ENCODE peak calls at places on chromosome 10, in eight cellular contexts. X is tibial artery, E is WERI-Rb-1, I is HCT116, Q is IMR-90, T is neural progenitor cell, V is AG04450, L is fibroblast of mammary gland. Y is an unnamed sample.

GRCh38 chr10:99370993-99371392 is 41.8 kb downstream of the CNNM1 start:
- DNase-seq in X (no peak), E (peak), I (peak), Q (peak), T (peak), V (no peak), L (peak), Y (peak)

GRCh38 chr10:6365384-6365783 is 162.7 kb downstream of the PFKFB3 start:
- DNase-seq in X (no peak), E (no peak), I (no peak), Q (no peak), T (peak), V (no peak), L (no peak), Y (no peak)

GRCh38 chr10:7260912-7261700 is 149.7 kb downstream of the SFMBT2 start:
- DNase-seq in X (no peak), E (no peak), I (no peak), Q (peak), T (no peak), V (no peak), L (peak), Y (no peak)

GRCh38 chr10:113557389-113558321 is 4.8 kb downstream of the HABP2 start:
- DNase-seq in X (no peak), E (peak), I (no peak), Q (no peak), T (peak), V (no peak), L (no peak), Y (no peak)

GRCh38 chr10:90432891-90433290 is 424.9 kb downstream of the HTR7 start:
- DNase-seq in X (no peak), E (peak), I (no peak), Q (no peak), T (no peak), V (no peak), L (no peak), Y (no peak)

GRCh38 chr10:45239642-45240041 is 75.8 kb downstream of the OR13A1 start:
- DNase-seq in X (no peak), E (no peak), I (no peak), Q (peak), T (no peak), V (no peak), L (no peak), Y (peak)

GRCh38 chr10:74424565-74424964 is 273.5 kb downstream of the ADK start:
- DNase-seq in X (no peak), E (no peak), I (no peak), Q (no peak), T (no peak), V (no peak), L (no peak), Y (no peak)

GRCh38 chr10:89391882-89392756 is at the start of gene IFIT1:
- DNase-seq in X (peak), E (no peak), I (peak), Q (peak), T (peak), V (peak), L (peak), Y (peak)

GRCh38 chr10:105974803-105975456 is 1189.6 kb downstream of the SORCS1 start:
- DNase-seq in X (no peak), E (peak), I (no peak), Q (peak), T (peak), V (no peak), L (peak), Y (peak)

GRCh38 chr10:121942749-121943148 is 14.9 kb upstream of the ATE1 start:
- DNase-seq in X (peak), E (no peak), I (no peak), Q (peak), T (no peak), V (peak), L (peak), Y (peak)

GRCh38 chr10:6195376-6195775 is 7.4 kb upstream of the PFKFB3 start:
- DNase-seq in X (peak), E (no peak), I (no peak), Q (peak), T (no peak), V (no peak), L (peak), Y (peak)

GRCh38 chr10:18501198-18501597 is 150.2 kb downstream of the NSUN6 start:
- DNase-seq in X (no peak), E (no peak), I (no peak), Q (peak), T (no peak), V (no peak), L (peak), Y (peak)

GRCh38 chr10:112985701-112986510 is 35.9 kb downstream of the TCF7L2 start:
- DNase-seq in X (no peak), E (no peak), I (no peak), Q (peak), T (no peak), V (peak), L (peak), Y (peak)

GRCh38 chr10:46220872-46221538 is 65.8 kb upstream of the ANTXRL start:
- DNase-seq in X (no peak), E (no peak), I (no peak), Q (no peak), T (no peak), V (no peak), L (no peak), Y (no peak)

GRCh38 chr10:117096559-117097201 is 41.4 kb downstream of the VAX1 start:
- DNase-seq in X (no peak), E (peak), I (no peak), Q (no peak), T (peak), V (no peak), L (no peak), Y (no peak)

GRCh38 chr10:99619851-99620712 is at the start of gene SLC25A28:
- DNase-seq in X (peak), E (peak), I (peak), Q (peak), T (peak), V (peak), L (peak), Y (peak)

GRCh38 chr10:8393531-8393930 is 339.0 kb downstream of the GATA3 start:
- DNase-seq in X (no peak), E (no peak), I (no peak), Q (no peak), T (no peak), V (no peak), L (no peak), Y (no peak)

GRCh38 chr10:123150986-123151738 is 3.0 kb upstream of the BUB3 start:
- DNase-seq in X (no peak), E (peak), I (no peak), Q (peak), T (peak), V (no peak), L (no peak), Y (peak)
- H3K4me3 ChIP-seq in X (no peak), E (peak), I (no peak), Q (no peak), T (peak), V (peak), L (no peak), Y (peak)

GRCh38 chr10:34959321-34959720 is 130.8 kb downstream of the CUL2 start:
- DNase-seq in X (no peak), E (peak), I (no peak), Q (no peak), T (peak), V (no peak), L (no peak), Y (no peak)

GRCh38 chr10:34959786-34960185 is 130.4 kb downstream of the CUL2 start:
- DNase-seq in X (no peak), E (no peak), I (no peak), Q (no peak), T (no peak), V (no peak), L (no peak), Y (no peak)

GRCh38 chr10:34962866-34963265 is 127.3 kb downstream of the CUL2 start:
- DNase-seq in X (no peak), E (no peak), I (no peak), Q (no peak), T (no peak), V (no peak), L (no peak), Y (peak)

GRCh38 chr10:34964166-34964800 is 125.9 kb downstream of the CUL2 start:
- DNase-seq in X (no peak), E (no peak), I (no peak), Q (no peak), T (no peak), V (no peak), L (no peak), Y (no peak)

DNA sequence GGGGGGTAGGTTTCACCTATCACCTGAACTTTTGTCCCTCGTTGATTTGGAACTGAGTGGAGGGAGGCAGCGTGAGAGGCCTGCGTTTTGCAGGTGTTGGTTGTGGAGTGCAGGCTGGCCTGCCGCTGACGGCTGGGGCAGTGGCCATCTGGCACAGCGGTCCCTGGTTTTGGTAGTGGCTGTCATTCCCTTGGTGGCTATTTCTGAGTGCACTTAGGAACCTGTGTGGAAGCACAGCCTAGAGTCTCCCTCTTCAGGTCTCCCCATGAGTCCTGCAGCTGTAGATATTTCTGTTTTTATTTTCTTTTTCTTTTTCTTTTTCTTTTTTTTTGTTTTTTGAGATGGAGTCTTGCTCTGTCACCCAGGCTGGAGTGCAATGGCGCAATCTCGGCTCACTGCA is 129.2 kb downstream of the CUL2 start:
- DNase-seq in X (no peak), E (peak), I (no peak), Q (peak), T (no peak), V (no peak), L (peak), Y (peak)
- TF ChIP-seq CTCF in X (no peak), E (peak), I (peak), Q (peak), T (peak), V (peak), L (peak), Y (peak)

GRCh38 chr10:36496728-36497127 is 628.7 kb upstream of the ANKRD30A start:
- DNase-seq in X (no peak), E (no peak), I (no peak), Q (no peak), T (no peak), V (no peak), L (no peak), Y (no peak)

GRCh38 chr10:36504752-36505151 is 620.6 kb upstream of the ANKRD30A start:
- DNase-seq in X (no peak), E (no peak), I (no peak), Q (no peak), T (no peak), V (no peak), L (peak), Y (no peak)

GRCh38 chr10:36494386-36494785 is 631.0 kb upstream of the ANKRD30A start:
- DNase-seq in X (peak), E (no peak), I (no peak), Q (peak), T (no peak), V (no peak), L (peak), Y (peak)

GRCh38 chr10:36499696-36500095 is 625.7 kb upstream of the ANKRD30A start:
- DNase-seq in X (no peak), E (no peak), I (no peak), Q (peak), T (no peak), V (no peak), L (peak), Y (peak)
- H3K4me3 ChIP-seq in X (no peak), E (no peak), I (no peak), Q (no peak), T (no peak), V (no peak), L (no peak), Y (no peak)

GRCh38 chr10:3467052-3467906 is 294.7 kb upstream of the PITRM1 start:
- DNase-seq in X (peak), E (no peak), I (peak), Q (peak), T (peak), V (peak), L (peak), Y (peak)
- TF ChIP-seq CTCF in X (peak), E (no peak), I (peak), Q (peak), T (peak), V (no peak), L (peak), Y (peak)

DNA sequence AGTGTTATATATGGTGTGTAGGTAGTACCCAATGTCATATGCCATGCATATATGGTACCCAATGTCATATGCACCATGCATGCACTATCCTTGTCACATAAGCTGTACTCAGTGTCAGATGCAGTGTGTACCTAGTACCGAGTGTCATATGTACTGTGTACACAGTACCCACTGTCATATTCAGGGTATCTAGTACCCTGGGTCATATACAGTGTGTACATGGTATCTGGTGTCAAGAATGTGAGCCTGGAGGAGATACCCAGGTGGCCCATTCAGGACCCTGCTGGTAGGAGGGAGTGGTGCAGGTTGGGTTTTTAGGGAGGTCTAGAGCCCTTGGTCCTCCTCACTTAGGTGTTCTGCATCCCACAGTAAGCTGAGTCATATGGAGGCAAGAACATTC is 1.8 kb downstream of the ZMYND11 start:
- DNase-seq in X (no peak), E (peak), I (peak), Q (peak), T (peak), V (no peak), L (peak), Y (no peak)
- H3K4me3 ChIP-seq in X (peak), E (no peak), I (peak), Q (no peak), T (peak), V (peak), L (no peak), Y (peak)

DNA sequence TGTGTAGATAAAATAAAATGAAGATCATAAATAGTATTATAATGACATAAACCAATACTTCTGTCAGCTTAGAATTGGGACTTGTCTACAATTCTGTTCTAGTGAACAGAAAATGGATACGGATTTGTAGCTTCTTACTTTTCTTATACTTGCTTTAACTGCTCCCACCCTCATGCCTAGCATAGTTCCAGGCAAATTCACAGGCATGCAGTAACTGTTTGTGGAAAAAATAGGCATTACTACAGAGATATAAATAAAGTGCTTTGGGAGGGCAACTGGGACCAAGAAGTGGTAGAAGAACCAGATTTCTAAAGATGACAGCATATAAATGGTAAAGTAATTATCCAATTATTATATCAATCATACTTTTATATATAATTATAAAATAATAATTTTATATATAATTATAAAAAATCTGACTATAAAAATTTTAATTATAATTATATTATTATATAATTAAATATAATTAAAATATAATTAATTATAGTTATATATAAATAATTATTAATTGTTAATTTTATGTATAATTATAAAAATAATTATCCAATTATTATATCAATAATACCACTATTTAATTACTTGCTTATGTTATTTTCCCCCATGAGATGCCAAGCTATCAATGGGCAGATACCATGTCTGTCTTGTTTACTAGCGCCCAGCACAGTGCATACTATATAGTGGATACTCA is 144.1 kb downstream of the NOC3L start:
- DNase-seq in X (no peak), E (no peak), I (no peak), Q (peak), T (no peak), V (no peak), L (no peak), Y (peak)
- TF ChIP-seq CTCF in X (no peak), E (no peak), I (no peak), Q (no peak), T (no peak), V (no peak), L (no peak), Y (no peak)

GRCh38 chr10:129612481-129613109 is 145.6 kb downstream of the MGMT start:
- DNase-seq in X (no peak), E (no peak), I (no peak), Q (no peak), T (no peak), V (no peak), L (no peak), Y (no peak)
- H3K4me3 ChIP-seq in X (no peak), E (no peak), I (no peak), Q (no peak), T (no peak), V (no peak), L (no peak), Y (no peak)

DNA sequence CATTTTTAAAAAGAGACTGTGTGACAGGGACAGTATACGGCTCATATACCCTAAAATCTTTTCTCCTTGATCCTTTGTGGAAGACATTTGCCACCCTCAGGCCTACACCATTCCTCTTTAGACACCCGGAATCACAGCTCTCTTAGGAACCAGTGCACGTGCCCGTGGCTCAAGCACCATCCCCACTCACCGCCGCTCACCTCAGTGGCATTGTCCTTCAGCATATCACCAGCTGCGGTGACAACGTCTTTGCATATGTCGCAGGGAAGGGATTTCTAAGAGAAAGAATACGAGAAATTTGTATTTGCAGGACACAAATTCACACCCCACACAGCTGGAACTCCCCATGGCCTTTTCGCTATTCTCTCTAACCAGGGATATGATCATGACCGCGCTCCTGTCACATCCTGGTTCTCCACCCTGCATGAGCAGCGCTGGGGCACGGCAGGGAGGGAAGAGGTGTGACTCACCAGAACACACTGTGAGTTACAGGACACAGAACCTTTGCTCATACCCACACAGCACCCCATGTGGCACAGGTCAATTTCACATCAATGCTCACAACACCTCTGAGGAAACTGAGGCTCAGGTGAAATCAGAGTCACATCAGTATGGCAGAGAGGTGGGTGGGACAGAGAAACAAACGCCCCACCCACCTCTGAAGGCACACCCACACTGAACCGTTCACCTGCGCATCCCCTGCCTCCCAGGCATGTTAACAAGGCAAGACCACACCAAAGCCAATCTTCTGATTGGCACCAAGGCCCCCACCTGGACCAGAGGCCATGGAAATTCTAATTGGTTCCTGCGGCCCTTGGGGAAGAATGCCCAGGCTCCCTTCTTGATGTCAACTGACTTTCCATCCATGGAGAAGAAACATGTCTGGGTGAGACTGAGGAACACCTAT is 19.2 kb downstream of the PSAP start:
- DNase-seq in X (no peak), E (no peak), I (no peak), Q (peak), T (no peak), V (no peak), L (peak), Y (peak)
- TF ChIP-seq CTCF in X (no peak), E (no peak), I (no peak), Q (no peak), T (no peak), V (no peak), L (no peak), Y (no peak)

GRCh38 chr10:78570633-78571032 is 498.1 kb upstream of the ZMIZ1 start:
- DNase-seq in X (no peak), E (no peak), I (no peak), Q (no peak), T (no peak), V (no peak), L (no peak), Y (no peak)
- H3K4me3 ChIP-seq in X (no peak), E (no peak), I (no peak), Q (no peak), T (no peak), V (no peak), L (no peak), Y (no peak)